ENCODE peak calls at places on chromosome 21, in five cellular contexts. D is aorta, G is body of pancreas, L is pancreas, Q is IMR-90. A is an unnamed sample. For H3K9me3 and H3K4me1, the result is how much of the 10 kb centered on the place peaks cover.

GRCh38 chr21:44939532-44940115 is at the start of gene SLX9:
- DNase-seq in D (peak), G (peak), L (peak), Q (peak), A (peak)

GRCh38 chr21:15431053-15431452 is 298.7 kb upstream of the USP25 start:
- DNase-seq in D (no peak), G (no peak), L (no peak), Q (no peak), A (no peak)

GRCh38 chr21:42538479-42539275 is 25.0 kb downstream of the SLC37A1 start:
- DNase-seq in D (no peak), G (no peak), L (no peak), Q (no peak), A (no peak)

GRCh38 chr21:42026072-42026415 is 15.9 kb upstream of the ZBTB21 start:
- DNase-seq in D (no peak), G (no peak), L (no peak), Q (peak), A (no peak)

GRCh38 chr21:16551101-16551695 is 821.4 kb downstream of the USP25 start:
- DNase-seq in D (no peak), G (no peak), L (no peak), Q (no peak), A (no peak)

GRCh38 chr21:15706686-15707085 is 23.1 kb upstream of the USP25 start:
- DNase-seq in D (no peak), G (peak), L (no peak), Q (peak), A (no peak)

GRCh38 chr21:27954806-27955205 is 987.9 kb upstream of the ADAMTS5 start:
- DNase-seq in D (no peak), G (no peak), L (no peak), Q (peak), A (no peak)

GRCh38 chr21:17454315-17455027 is 58.4 kb upstream of the CXADR start:
- DNase-seq in D (no peak), G (peak), L (peak), Q (peak), A (peak)

GRCh38 chr21:14533555-14534400 is 12.3 kb downstream of the SAMSN1 start:
- DNase-seq in D (no peak), G (no peak), L (no peak), Q (no peak), A (no peak)

GRCh38 chr21:44949161-44950015 is 9.6 kb downstream of the SLX9 start:
- DNase-seq in D (peak), G (peak), L (peak), Q (peak), A (peak)

GRCh38 chr21:18987515-18988026 is 584.0 kb upstream of the TMPRSS15 start:
- DNase-seq in D (no peak), G (no peak), L (no peak), Q (no peak), A (no peak)

GRCh38 chr21:45429221-45430164 is 24.5 kb downstream of the COL18A1 start:
- DNase-seq in D (no peak), G (no peak), L (no peak), Q (no peak), A (no peak)

GRCh38 chr21:45150630-45151265 is 76.4 kb downstream of the ADARB1 start:
- DNase-seq in D (no peak), G (no peak), L (no peak), Q (no peak), A (no peak)

GRCh38 chr21:44618504-44618903 is 6.6 kb downstream of the KRTAP10-8 start:
- DNase-seq in D (peak), G (peak), L (no peak), Q (peak), A (peak)

GRCh38 chr21:22764222-22764621 is 1766.0 kb downstream of the NCAM2 start:
- DNase-seq in D (no peak), G (no peak), L (no peak), Q (no peak), A (no peak)

GRCh38 chr21:21232320-21232719 is 234.1 kb downstream of the NCAM2 start:
- DNase-seq in D (no peak), G (no peak), L (no peak), Q (peak), A (no peak)

GRCh38 chr21:39316062-39316461 is 2.6 kb upstream of the BRWD1 start:
- DNase-seq in D (no peak), G (no peak), L (no peak), Q (no peak), A (no peak)

GRCh38 chr21:45016031-45016430 is 58.3 kb upstream of the ADARB1 start:
- DNase-seq in D (no peak), G (no peak), L (no peak), Q (no peak), A (peak)

GRCh38 chr21:45264146-45264918 is 23.4 kb downstream of the POFUT2 start:
- DNase-seq in D (no peak), G (no peak), L (peak), Q (no peak), A (no peak)

GRCh38 chr21:42505090-42505726 is 8.4 kb upstream of the SLC37A1 start:
- DNase-seq in D (no peak), G (no peak), L (no peak), Q (no peak), A (no peak)

GRCh38 chr21:27564684-27565280 is 597.9 kb upstream of the ADAMTS5 start:
- DNase-seq in D (no peak), G (peak), L (peak), Q (peak), A (peak)

GRCh38 chr21:31917108-31917507 is 44.3 kb downstream of the HUNK start:
- DNase-seq in D (no peak), G (no peak), L (no peak), Q (no peak), A (no peak)

GRCh38 chr21:31913191-31913608 is 40.4 kb downstream of the HUNK start:
- DNase-seq in D (no peak), G (no peak), L (no peak), Q (no peak), A (no peak)

GRCh38 chr21:31918250-31918775 is 45.5 kb downstream of the HUNK start:
- DNase-seq in D (no peak), G (no peak), L (no peak), Q (no peak), A (no peak)

GRCh38 chr21:31914472-31914871 is 41.7 kb downstream of the HUNK start:
- DNase-seq in D (no peak), G (no peak), L (no peak), Q (no peak), A (no peak)

DNA sequence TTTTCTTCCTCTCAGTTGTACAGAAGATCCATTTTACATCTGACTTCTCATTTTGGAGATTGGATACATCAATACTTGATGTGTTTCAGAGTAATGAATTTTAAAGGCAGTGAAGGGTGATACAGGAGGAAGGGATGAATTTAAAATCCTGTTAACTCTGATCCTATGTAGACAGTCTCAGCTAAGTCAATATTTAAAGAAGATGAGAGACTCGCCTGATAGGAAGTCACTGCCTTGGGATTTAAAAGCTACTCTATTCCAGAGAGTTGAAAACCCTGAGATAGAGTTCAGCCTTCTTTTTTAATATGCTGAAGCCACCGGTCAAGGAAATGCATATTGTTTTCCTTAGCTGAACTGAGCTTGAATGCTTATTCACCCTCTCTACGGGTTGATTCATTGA is 42.7 kb downstream of the HUNK start:
- DNase-seq in D (no peak), G (no peak), L (no peak), Q (no peak), A (no peak)
- H3K9me3 ChIP-seq in D (under half), G (under half), L (under half), Q (under half), A (under half)

DNA sequence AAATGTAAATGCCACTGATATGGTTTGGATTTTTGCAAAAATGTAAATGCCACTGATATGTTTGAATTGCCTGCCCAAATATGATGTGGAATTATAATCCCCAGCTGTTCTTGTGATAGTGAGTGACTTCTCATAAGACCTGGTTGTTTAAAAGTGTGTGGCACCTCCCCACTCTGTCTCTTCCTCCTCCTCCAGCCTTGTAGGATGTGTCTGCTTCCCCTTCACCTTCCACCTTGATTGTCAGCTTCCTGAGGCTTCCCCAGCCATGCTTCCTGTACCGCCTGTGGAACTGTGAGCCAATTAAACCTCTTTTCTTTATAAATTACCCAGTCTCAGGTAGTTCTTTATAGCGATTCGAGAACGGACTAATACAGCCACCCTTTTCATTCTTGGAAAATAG is 1.3 kb upstream of the CCT8 start:
- DNase-seq in D (no peak), G (no peak), L (no peak), Q (no peak), A (no peak)
- H3K4me1 ChIP-seq in D (under half), G (under half), L (under half), Q (under half), A (half or more)

GRCh38 chr21:40840441-40840840 is 6.5 kb downstream of the DSCAM start:
- DNase-seq in D (no peak), G (no peak), L (no peak), Q (no peak), A (no peak)

GRCh38 chr21:40842197-40842552 is 4.8 kb downstream of the DSCAM start:
- DNase-seq in D (no peak), G (no peak), L (no peak), Q (no peak), A (no peak)

GRCh38 chr21:40839551-40839950 is 7.4 kb downstream of the DSCAM start:
- DNase-seq in D (no peak), G (no peak), L (no peak), Q (no peak), A (no peak)

GRCh38 chr21:40844935-40845334 is 2.0 kb downstream of the DSCAM start:
- DNase-seq in D (no peak), G (no peak), L (no peak), Q (no peak), A (no peak)

GRCh38 chr21:40841524-40842196 is 5.3 kb downstream of the DSCAM start:
- DNase-seq in D (peak), G (peak), L (peak), Q (no peak), A (peak)
- H3K4me3 ChIP-seq in D (no peak), G (no peak), L (no peak), Q (no peak), A (peak)

GRCh38 chr21:38228115-38228514 is 28.7 kb upstream of the KCNJ15 start:
- DNase-seq in D (no peak), G (peak), L (no peak), Q (no peak), A (no peak)
- H3K9me3 ChIP-seq in D (under half), G (under half), L (under half), Q (under half), A (half or more)

DNA sequence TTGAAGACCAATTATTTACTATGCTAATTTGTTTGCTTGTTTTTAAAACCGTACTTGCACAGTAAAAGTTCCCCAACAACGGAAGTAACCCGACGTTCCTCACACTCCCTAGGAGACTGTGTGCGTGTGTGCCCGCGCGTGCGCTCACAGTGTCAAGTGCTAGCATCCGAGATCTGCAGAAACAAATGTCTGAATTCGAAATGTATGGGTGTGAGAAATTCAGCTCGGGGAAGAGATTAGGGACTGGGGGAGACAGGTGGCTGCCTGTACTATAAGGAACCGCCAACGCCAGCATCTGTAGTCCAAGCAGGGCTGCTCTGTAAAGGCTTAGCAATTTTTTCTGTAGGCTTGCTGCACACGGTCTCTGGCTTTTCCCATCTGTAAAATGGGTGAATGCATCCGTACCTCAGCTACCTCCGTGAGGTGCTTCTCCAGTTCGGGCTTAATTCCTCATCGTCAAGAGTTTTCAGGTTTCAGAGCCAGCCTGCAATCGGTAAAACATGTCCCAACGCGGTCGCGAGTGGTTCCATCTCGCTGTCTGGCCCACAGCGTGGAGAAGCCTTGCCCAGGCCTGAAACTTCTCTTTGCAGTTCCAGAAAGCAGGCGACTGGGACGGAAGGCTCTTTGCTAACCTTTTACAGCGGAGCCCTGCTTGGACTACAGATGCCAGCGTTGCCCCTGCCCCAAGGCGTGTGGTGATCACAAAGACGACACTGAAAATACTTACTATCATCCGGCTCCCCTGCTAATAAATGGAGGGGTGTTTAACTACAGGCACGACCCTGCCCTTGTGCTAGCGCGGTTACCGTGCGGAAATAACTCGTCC is 1.2 kb upstream of the OLIG2 start:
- DNase-seq in D (no peak), G (no peak), L (no peak), Q (no peak), A (no peak)
- H3K4me1 ChIP-seq in D (under half), G (under half), L (under half), Q (under half), A (half or more)